ENCODE peak calls at places on chromosome 7, in four cellular contexts. One of them, this sample, is unnamed.
A peak's percentile ranks its signal among the peaks of the same experiment; 100 is the strongest.

GRCh38 chr7:139660317-139661042 is 117.3 kb downstream of the HIPK2 start:
- DNase-seq in H54: no peak
- DNase-seq in brain microvascular endothelial cell: no peak
- DNase-seq in GF-D8: no peak
- DNase-seq in this sample: no peak

GRCh38 chr7:156474241-156474743 is 166.3 kb upstream of the RNF32 start:
- DNase-seq in H54: peak; percentile 47
- DNase-seq in brain microvascular endothelial cell: peak; percentile 85
- DNase-seq in GF-D8: no peak
- DNase-seq in this sample: peak; percentile 36

GRCh38 chr7:17697128-17697881 is 243.0 kb downstream of the SNX13 start:
- DNase-seq in H54: no peak
- DNase-seq in brain microvascular endothelial cell: no peak
- DNase-seq in GF-D8: no peak
- DNase-seq in this sample: no peak

GRCh38 chr7:38660427-38661099 is 29.4 kb upstream of the AMPH start:
- DNase-seq in H54: peak; percentile 21
- DNase-seq in brain microvascular endothelial cell: peak; percentile 33
- DNase-seq in GF-D8: peak; percentile 16
- DNase-seq in this sample: peak; percentile 52

GRCh38 chr7:47193003-47193402 is 388.9 kb downstream of the TNS3 start:
- DNase-seq in H54: no peak
- DNase-seq in brain microvascular endothelial cell: no peak
- DNase-seq in GF-D8: no peak
- DNase-seq in this sample: no peak

GRCh38 chr7:86846494-86847190 is 202.9 kb downstream of the GRM3 start:
- DNase-seq in H54: no peak
- DNase-seq in brain microvascular endothelial cell: no peak
- DNase-seq in GF-D8: no peak
- DNase-seq in this sample: no peak

GRCh38 chr7:108335264-108335918 is 120.8 kb downstream of the NRCAM start:
- DNase-seq in H54: no peak
- DNase-seq in brain microvascular endothelial cell: peak; percentile 27
- DNase-seq in GF-D8: no peak
- DNase-seq in this sample: no peak

GRCh38 chr7:129665013-129665401 is 53.5 kb downstream of the NRF1 start:
- DNase-seq in H54: peak; percentile 75
- DNase-seq in brain microvascular endothelial cell: peak; percentile 97
- DNase-seq in GF-D8: no peak
- DNase-seq in this sample: peak; percentile 86

GRCh38 chr7:92987095-92987494 is 130.7 kb downstream of the SAMD9 start:
- DNase-seq in H54: no peak
- DNase-seq in brain microvascular endothelial cell: peak; percentile 62
- DNase-seq in GF-D8: no peak
- DNase-seq in this sample: peak; percentile 50

GRCh38 chr7:45224832-45225231 is 67.2 kb downstream of the RAMP3 start:
- DNase-seq in H54: no peak
- DNase-seq in brain microvascular endothelial cell: no peak
- DNase-seq in GF-D8: no peak
- DNase-seq in this sample: no peak

GRCh38 chr7:78019457-78020130 is 221.0 kb downstream of the PHTF2 start:
- DNase-seq in H54: peak; percentile 95
- DNase-seq in brain microvascular endothelial cell: peak; percentile 71
- DNase-seq in GF-D8: peak; percentile 52
- DNase-seq in this sample: peak; percentile 76

GRCh38 chr7:87926581-87927461 is 7.2 kb upstream of the ADAM22 start:
- DNase-seq in H54: no peak
- DNase-seq in brain microvascular endothelial cell: peak; percentile 74
- DNase-seq in GF-D8: peak; percentile 22
- DNase-seq in this sample: no peak

GRCh38 chr7:145850636-145851035 is 266.0 kb upstream of the CNTNAP2 start:
- DNase-seq in H54: no peak
- DNase-seq in brain microvascular endothelial cell: no peak
- DNase-seq in GF-D8: no peak
- DNase-seq in this sample: no peak

GRCh38 chr7:153193144-153193595 is 433.6 kb downstream of the ACTR3B start:
- DNase-seq in H54: peak; percentile 31
- DNase-seq in brain microvascular endothelial cell: no peak
- DNase-seq in GF-D8: no peak
- DNase-seq in this sample: no peak

GRCh38 chr7:55108401-55108800 is 89.6 kb downstream of the EGFR start:
- DNase-seq in H54: no peak
- DNase-seq in brain microvascular endothelial cell: no peak
- DNase-seq in GF-D8: no peak
- DNase-seq in this sample: no peak

GRCh38 chr7:45074738-45075644 is 13.8 kb downstream of the NACAD start:
- DNase-seq in H54: no peak
- DNase-seq in brain microvascular endothelial cell: no peak
- DNase-seq in GF-D8: no peak
- DNase-seq in this sample: no peak

GRCh38 chr7:32131091-32131490 is 60.9 kb upstream of the PDE1C start:
- DNase-seq in H54: no peak
- DNase-seq in brain microvascular endothelial cell: no peak
- DNase-seq in GF-D8: no peak
- DNase-seq in this sample: no peak

GRCh38 chr7:15839415-15840100 is 153.1 kb upstream of the MEOX2 start:
- DNase-seq in H54: peak; percentile 9
- DNase-seq in brain microvascular endothelial cell: peak; percentile 16
- DNase-seq in GF-D8: peak; percentile 32
- DNase-seq in this sample: no peak

GRCh38 chr7:94042381-94042780 is 38.2 kb upstream of the BET1 start:
- DNase-seq in H54: no peak
- DNase-seq in brain microvascular endothelial cell: no peak
- DNase-seq in GF-D8: no peak
- DNase-seq in this sample: no peak

GRCh38 chr7:148856891-148857290 is 27.2 kb downstream of the EZH2 start:
- DNase-seq in H54: no peak
- DNase-seq in brain microvascular endothelial cell: peak; percentile 14
- DNase-seq in GF-D8: peak; percentile 66
- DNase-seq in this sample: no peak

GRCh38 chr7:141754939-141755338 is 9.0 kb upstream of the TAS2R3 start:
- DNase-seq in H54: no peak
- DNase-seq in brain microvascular endothelial cell: no peak
- DNase-seq in GF-D8: no peak
- DNase-seq in this sample: peak; percentile 30

GRCh38 chr7:36923831-36924555 is 199.7 kb upstream of the AOAH start:
- DNase-seq in H54: no peak
- DNase-seq in brain microvascular endothelial cell: no peak
- DNase-seq in GF-D8: no peak
- DNase-seq in this sample: no peak

GRCh38 chr7:44814956-44815355 is 18.5 kb downstream of the PPIA start:
- DNase-seq in H54: no peak
- DNase-seq in brain microvascular endothelial cell: no peak
- DNase-seq in GF-D8: no peak
- DNase-seq in this sample: no peak

This sample was measured in HFFc6.